ENCODE peak calls at places on chromosome 16, in four cellular contexts. One of them, this sample, is unnamed.

GRCh38 chr16:1181715-1182671 is 29.1 kb downstream of the CACNA1H start:
- DNase-seq in EL: peak
- DNase-seq in SK-MEL-5: no peak
- DNase-seq in T follicular helper cell: no peak
- DNase-seq in this sample: no peak

GRCh38 chr16:56610017-56610608 is 1.7 kb downstream of the MT2A start:
- DNase-seq in T follicular helper cell: peak
- DNase-seq in SK-MEL-5: peak
- DNase-seq in EL: peak
- DNase-seq in this sample: peak

GRCh38 chr16:12098429-12099310 is 122.1 kb downstream of the SNX29 start:
- DNase-seq in EL: no peak
- DNase-seq in T follicular helper cell: no peak
- DNase-seq in SK-MEL-5: no peak
- DNase-seq in this sample: no peak

GRCh38 chr16:88331989-88332920 is 50.5 kb upstream of the ZNF469 start:
- DNase-seq in SK-MEL-5: peak
- DNase-seq in EL: peak
- DNase-seq in T follicular helper cell: no peak
- DNase-seq in this sample: peak

GRCh38 chr16:16073884-16074781 is 124.7 kb downstream of the ABCC1 start:
- DNase-seq in EL: peak
- DNase-seq in SK-MEL-5: peak
- DNase-seq in T follicular helper cell: no peak
- DNase-seq in this sample: no peak

GRCh38 chr16:47987136-47987535 is 168.7 kb downstream of the ABCC12 start:
- DNase-seq in T follicular helper cell: no peak
- DNase-seq in EL: no peak
- DNase-seq in SK-MEL-5: no peak
- DNase-seq in this sample: peak

GRCh38 chr16:59899940-59900339 is 1165.8 kb upstream of the GOT2 start:
- DNase-seq in SK-MEL-5: no peak
- DNase-seq in T follicular helper cell: no peak
- DNase-seq in EL: no peak
- DNase-seq in this sample: peak

GRCh38 chr16:56667581-56668571 is at the start of gene MT1G:
- DNase-seq in T follicular helper cell: no peak
- DNase-seq in EL: peak
- DNase-seq in SK-MEL-5: no peak
- DNase-seq in this sample: no peak

GRCh38 chr16:8956265-8957060 is 7.2 kb downstream of the USP7 start:
- DNase-seq in EL: no peak
- DNase-seq in SK-MEL-5: no peak
- DNase-seq in T follicular helper cell: no peak
- DNase-seq in this sample: no peak

GRCh38 chr16:50644730-50645129 is 36.4 kb downstream of the SNX20 start:
- DNase-seq in T follicular helper cell: no peak
- DNase-seq in SK-MEL-5: peak
- DNase-seq in EL: peak
- DNase-seq in this sample: peak